ENCODE peak calls at places on chromosomes 7 and 10, in six cellular contexts. W is AG08395, F is spleen, R is cardiac muscle cell, Q is sciatic nerve, I is fibroblast of mammary gland. V is an unnamed sample.

GRCh38 chr10:21173433-21173963 is 276.4 kb upstream of the NEBL start:
- DNase-seq in R (no peak), I (no peak), F (no peak), Q (no peak), W (no peak), V (no peak)

GRCh38 chr7:4791101-4791737 is 15.8 kb downstream of the AP5Z1 start:
- DNase-seq in Q (no peak), F (no peak), R (no peak), W (no peak), I (no peak), V (no peak)

GRCh38 chr10:15046626-15047025 is 2.9 kb downstream of the OLAH start:
- DNase-seq in Q (no peak), R (peak), F (no peak), I (peak), W (no peak), V (peak)

GRCh38 chr10:3902809-3903410 is 117.9 kb upstream of the KLF6 start:
- DNase-seq in W (peak), R (peak), I (peak), Q (no peak), F (no peak), V (peak)

GRCh38 chr10:124694467-124695195 is 49.5 kb downstream of the FAM53B start:
- DNase-seq in R (no peak), Q (no peak), W (no peak), I (no peak), F (peak), V (no peak)

GRCh38 chr7:98346515-98347069 is 54.3 kb downstream of the BAIAP2L1 start:
- DNase-seq in F (no peak), I (no peak), Q (no peak), R (no peak), W (no peak), V (no peak)

GRCh38 chr7:56091591-56091990 is 1.2 kb downstream of the PHKG1 start:
- DNase-seq in I (no peak), W (no peak), R (peak), Q (no peak), F (no peak), V (peak)

GRCh38 chr10:30188101-30188500 is 128.7 kb upstream of the JCAD start:
- DNase-seq in I (no peak), F (no peak), R (peak), W (no peak), Q (no peak), V (peak)

GRCh38 chr10:43219848-43220247 is 47.0 kb downstream of the RASGEF1A start:
- DNase-seq in Q (peak), I (no peak), R (no peak), W (no peak), F (peak), V (no peak)

GRCh38 chr10:59434463-59435326 is 72.3 kb upstream of the FAM13C start:
- DNase-seq in F (no peak), W (peak), R (peak), Q (no peak), I (peak), V (no peak)

GRCh38 chr10:33559105-33559504 is 224.6 kb upstream of the NRP1 start:
- DNase-seq in Q (no peak), R (peak), I (peak), F (no peak), W (peak), V (peak)